ENCODE peak calls at places on chromosomes 6 and 20, in ten cellular contexts. E, K, Z, M, O, S, X, U, C and Q are unnamed samples.

GRCh38 chr6:70370496-70370895 is 42.8 kb upstream of the FAM135A start:
- DNase-seq in X (no peak), S (no peak), K (no peak), Z (no peak), O (no peak), C (no peak), E (no peak), U (no peak), M (no peak), Q (no peak)

GRCh38 chr6:11894212-11894611 is 115.6 kb upstream of the ADTRP start:
- DNase-seq in Z (no peak), S (no peak), E (no peak), M (no peak), U (no peak), O (no peak), X (no peak), K (no peak), C (no peak), Q (no peak)

GRCh38 chr6:83467620-83468036 is 36.8 kb upstream of the ME1 start:
- DNase-seq in M (no peak), S (no peak), Z (no peak), O (no peak), K (no peak), C (no peak), E (no peak), U (no peak), X (peak; percentile 52), Q (no peak)

GRCh38 chr6:1593958-1594314 is 15.8 kb upstream of the FOXC1 start:
- DNase-seq in K (no peak), S (no peak), X (no peak), U (no peak), M (peak; percentile 35), O (no peak), E (no peak), Z (no peak), C (no peak), Q (peak; percentile 46)

GRCh38 chr6:6661684-6662083 is 73.2 kb downstream of the LY86 start:
- DNase-seq in K (peak; percentile 56), X (peak; percentile 82), M (peak; percentile 61), C (no peak), E (peak; percentile 91), O (peak; percentile 4), S (no peak), U (no peak), Z (no peak), Q (peak; percentile 33)

GRCh38 chr6:16623029-16623653 is 138.1 kb downstream of the ATXN1 start:
- DNase-seq in U (no peak), M (no peak), Z (no peak), S (no peak), O (no peak), C (no peak), E (peak; percentile 16), X (no peak), K (no peak), Q (no peak)

GRCh38 chr6:33850869-33851541 is 47.2 kb upstream of the MLN start:
- DNase-seq in K (no peak), U (no peak), C (no peak), X (no peak), E (no peak), O (no peak), M (no peak), S (no peak), Z (no peak), Q (no peak)

GRCh38 chr6:75158176-75158575 is 47.7 kb downstream of the COL12A1 start:
- DNase-seq in U (no peak), S (no peak), O (no peak), C (no peak), X (no peak), M (no peak), K (no peak), Z (no peak), E (peak; percentile 59), Q (no peak)

GRCh38 chr20:32681175-32682084 is 7.7 kb upstream of the C20orf203 start:
- DNase-seq in S (no peak), M (peak; percentile 78), X (no peak), Z (no peak), E (peak; percentile 25), K (peak; percentile 56), U (peak; percentile 29), C (no peak), O (peak; percentile 69), Q (peak; percentile 97)

GRCh38 chr6:153856929-153857376 is 182.1 kb upstream of the OPRM1 start:
- DNase-seq in X (no peak), U (no peak), Z (no peak), E (no peak), K (no peak), S (no peak), C (no peak), O (no peak), M (no peak), Q (no peak)

GRCh38 chr6:97186416-97186999 is 96.5 kb downstream of the MMS22L start:
- DNase-seq in X (peak; percentile 81), U (peak; percentile 73), E (peak; percentile 80), M (peak; percentile 48), S (peak; percentile 16), K (no peak), C (peak; percentile 33), Z (peak; percentile 46), O (peak; percentile 62), Q (peak; percentile 73)

GRCh38 chr6:21538186-21538798 is 55.3 kb upstream of the SOX4 start:
- DNase-seq in K (no peak), X (no peak), Z (no peak), U (no peak), M (peak; percentile 82), C (no peak), E (peak; percentile 21), S (no peak), O (no peak), Q (no peak)

GRCh38 chr6:1509241-1509640 is 100.5 kb upstream of the FOXC1 start:
- DNase-seq in Z (no peak), U (no peak), C (no peak), X (no peak), K (no peak), S (no peak), E (no peak), O (no peak), M (no peak), Q (no peak)

GRCh38 chr6:169894377-169894960 is 143.0 kb downstream of the ERMARD start:
- DNase-seq in S (no peak), U (no peak), M (no peak), O (no peak), K (no peak), E (no peak), X (no peak), C (no peak), Z (no peak), Q (peak; percentile 16)

GRCh38 chr20:54221996-54222890 is 14.4 kb downstream of the PFDN4 start:
- DNase-seq in U (no peak), E (no peak), Z (no peak), O (no peak), S (no peak), M (no peak), X (no peak), C (no peak), K (peak; percentile 31), Q (no peak)

GRCh38 chr20:35269055-35269781 is 8.7 kb downstream of the MMP24OS start:
- DNase-seq in U (peak; percentile 83), O (peak; percentile 11), E (peak; percentile 72), Z (peak; percentile 35), X (peak; percentile 69), M (peak; percentile 50), S (peak; percentile 38), K (no peak), C (peak; percentile 26), Q (peak; percentile 94)

GRCh38 chr6:17574871-17575560 is 25.1 kb upstream of the FAM8A1 start:
- DNase-seq in U (no peak), X (no peak), S (no peak), M (peak; percentile 73), O (no peak), Z (no peak), K (no peak), C (no peak), E (peak; percentile 78), Q (no peak)

GRCh38 chr20:48075591-48076174 is 290.4 kb upstream of the SULF2 start:
- DNase-seq in E (peak; percentile 32), M (no peak), S (no peak), U (no peak), O (no peak), K (peak; percentile 56), Z (no peak), X (peak; percentile 84), C (no peak), Q (no peak)

GRCh38 chr6:157929076-157929475 is 52.6 kb upstream of the SYNJ2 start:
- DNase-seq in M (no peak), C (no peak), Z (no peak), E (no peak), S (no peak), K (no peak), U (no peak), X (no peak), O (no peak), Q (no peak)

GRCh38 chr6:160000280-160000704 is 31.4 kb downstream of the IGF2R start:
- DNase-seq in K (no peak), S (no peak), Z (no peak), O (no peak), U (no peak), M (no peak), C (no peak), E (no peak), X (no peak), Q (no peak)

GRCh38 chr20:7856756-7857155 is 83.5 kb downstream of the HAO1 start:
- DNase-seq in M (peak; percentile 91), O (no peak), E (peak; percentile 63), X (no peak), K (no peak), U (no peak), S (no peak), C (no peak), Z (no peak), Q (no peak)

GRCh38 chr6:122580731-122581130 is 29.5 kb upstream of the PKIB start:
- DNase-seq in S (no peak), Z (no peak), X (no peak), U (no peak), M (peak; percentile 70), K (peak; percentile 76), O (no peak), E (no peak), C (no peak), Q (no peak)

GRCh38 chr6:159213401-159213800 is 44.2 kb downstream of the FNDC1 start:
- DNase-seq in M (no peak), O (no peak), S (no peak), E (peak; percentile 9), X (no peak), K (no peak), U (peak; percentile 47), C (no peak), Z (no peak), Q (no peak)

GRCh38 chr6:98828210-98828798 is 6.1 kb upstream of the POU3F2 start:
- DNase-seq in E (no peak), U (no peak), S (no peak), K (no peak), M (no peak), C (no peak), O (no peak), Z (no peak), X (no peak), Q (no peak)

GRCh38 chr20:17617868-17618672 is 48.2 kb downstream of the DSTN start:
- DNase-seq in S (no peak), O (peak; percentile 73), K (no peak), M (no peak), C (no peak), E (no peak), X (peak; percentile 26), U (peak; percentile 1), Z (no peak), Q (peak; percentile 76)

GRCh38 chr6:128124713-128125112 is 223.9 kb upstream of the THEMIS start:
- DNase-seq in Z (no peak), K (no peak), M (peak; percentile 28), X (no peak), O (no peak), U (no peak), C (no peak), E (peak; percentile 47), S (no peak), Q (peak; percentile 76)

GRCh38 chr6:122622404-122622938 is 12.3 kb downstream of the PKIB start:
- DNase-seq in M (no peak), E (no peak), C (no peak), K (no peak), X (no peak), U (peak; percentile 6), O (peak; percentile 86), Z (no peak), S (no peak), Q (no peak)

GRCh38 chr6:158892266-158892665 is 73.1 kb upstream of the EZR start:
- DNase-seq in Z (no peak), O (no peak), U (no peak), S (no peak), K (peak; percentile 60), X (no peak), E (no peak), C (no peak), M (no peak), Q (no peak)